ENCODE peak calls at places on chromosome 16, in eight cellular contexts. G is BJ; M is GM23248; Z is fibroblast of pulmonary artery; Q is spleen; S is GM23338; L is effector memory CD4-positive, alpha-beta T cell; T is astrocyte of the cerebellum. R is an unnamed sample.
A peak's percentile ranks its signal among the peaks of the same experiment; 100 is the strongest.

GRCh38 chr16:53056528-53056881 is 1.7 kb downstream of the CHD9 start:
- DNase-seq in Z (peak; percentile 70), S (no peak), M (peak; percentile 80), Q (no peak), T (no peak), G (no peak), L (no peak), R (no peak)

GRCh38 chr16:88464447-88465318 is 11.6 kb downstream of the ZFPM1 start:
- DNase-seq in T (no peak), S (no peak), Q (no peak), G (no peak), Z (peak; percentile 75), M (no peak), L (no peak), R (no peak)

GRCh38 chr16:53745753-53746258 is 41.9 kb downstream of the FTO start:
- DNase-seq in S (peak; percentile 50), M (peak; percentile 84), T (no peak), Z (peak; percentile 22), G (no peak), L (no peak), Q (no peak), R (no peak)

GRCh38 chr16:76360384-76360783 is 83.2 kb downstream of the CNTNAP4 start:
- DNase-seq in S (no peak), Z (no peak), G (no peak), L (no peak), T (no peak), Q (no peak), M (no peak), R (no peak)

GRCh38 chr16:57897053-57897784 is 73.7 kb downstream of the CNGB1 start:
- DNase-seq in Z (no peak), Q (no peak), T (no peak), S (no peak), M (no peak), L (no peak), G (no peak), R (no peak)

GRCh38 chr16:48491517-48491916 is 106.3 kb upstream of the SIAH1 start:
- DNase-seq in M (peak; percentile 17), T (peak; percentile 80), Q (no peak), Z (peak; percentile 74), S (no peak), G (no peak), L (no peak), R (no peak)

GRCh38 chr16:85126731-85127662 is 14.7 kb upstream of the CIBAR2 start:
- DNase-seq in S (peak; percentile 75), Z (peak; percentile 92), G (no peak), T (peak; percentile 86), L (no peak), Q (no peak), M (peak; percentile 85), R (peak; percentile 35)

GRCh38 chr16:21274172-21274726 is 3.8 kb downstream of the CRYM start:
- DNase-seq in T (no peak), S (no peak), M (no peak), L (no peak), Q (no peak), Z (no peak), G (no peak), R (no peak)

GRCh38 chr16:9092282-9092962 is 978 bp downstream of the HAPSTR1 start:
- DNase-seq in T (no peak), Q (peak; percentile 94), G (no peak), M (peak; percentile 62), L (peak; percentile 49), Z (no peak), S (peak; percentile 66), R (no peak)

GRCh38 chr16:87897563-87898505 is 28.5 kb upstream of the SLC7A5 start:
- DNase-seq in T (no peak), L (peak; percentile 49), Z (no peak), G (no peak), Q (no peak), S (no peak), M (no peak), R (no peak)

GRCh38 chr16:9091867-9092281 is 430 bp downstream of the HAPSTR1 start:
- DNase-seq in T (no peak), Q (peak; percentile 94), L (peak; percentile 16), Z (peak; percentile 33), M (peak; percentile 77), G (no peak), S (no peak), R (no peak)

GRCh38 chr16:85391769-85392583 is 221.1 kb upstream of the GSE1 start:
- DNase-seq in Q (peak; percentile 38), L (no peak), T (no peak), G (no peak), S (no peak), Z (no peak), M (peak; percentile 49), R (no peak)

DNA sequence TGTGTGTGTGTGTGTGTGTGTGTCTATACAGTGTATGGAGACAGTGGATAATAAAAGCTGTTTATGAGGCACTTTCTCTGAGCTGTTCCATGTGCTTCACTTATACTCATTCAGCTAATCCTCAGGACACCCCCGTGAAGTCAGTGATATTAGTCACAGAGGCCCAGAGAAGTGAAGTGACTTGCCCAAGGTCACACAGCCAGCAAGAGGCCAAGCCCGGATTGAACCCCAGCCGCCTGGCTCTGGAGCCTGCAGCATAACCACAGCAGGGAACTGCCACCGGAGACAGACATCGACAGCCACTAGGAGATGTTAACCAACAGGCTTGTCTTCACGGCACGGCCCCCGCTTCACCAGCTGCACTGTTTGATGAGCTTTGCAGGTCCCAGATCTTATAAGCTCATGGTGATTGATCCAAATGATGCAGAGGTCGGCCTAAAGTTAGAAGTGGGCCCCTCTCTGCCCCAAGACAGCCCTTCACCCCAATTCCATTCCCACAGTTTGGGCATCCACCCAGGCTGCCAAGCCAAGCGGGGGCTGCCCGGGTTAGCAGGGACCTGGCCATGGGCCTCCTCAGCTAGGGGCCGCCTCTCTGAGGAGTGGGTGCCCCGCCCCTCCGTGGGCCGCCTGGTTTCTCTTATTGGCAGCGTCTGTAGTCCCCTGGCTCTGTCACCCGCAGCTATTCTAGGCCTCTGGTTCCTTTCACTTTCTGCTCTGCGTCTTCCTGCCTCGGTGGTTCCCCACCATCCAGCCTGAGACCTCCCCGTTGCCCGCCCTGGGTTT is 30.9 kb downstream of the SOCS1 start:
- DNase-seq in G (no peak), M (no peak), Z (no peak), L (peak; percentile 58), T (no peak), Q (peak; percentile 95), S (no peak), R (no peak)
- H3K4me3 ChIP-seq in G (no peak overlapping the region), M (no peak overlapping the region), Z (no peak overlapping the region), L (peak overlapping the region; percentile 31), T (no peak overlapping the region), Q (no peak overlapping the region), S (no peak overlapping the region), R (no peak overlapping the region)

DNA sequence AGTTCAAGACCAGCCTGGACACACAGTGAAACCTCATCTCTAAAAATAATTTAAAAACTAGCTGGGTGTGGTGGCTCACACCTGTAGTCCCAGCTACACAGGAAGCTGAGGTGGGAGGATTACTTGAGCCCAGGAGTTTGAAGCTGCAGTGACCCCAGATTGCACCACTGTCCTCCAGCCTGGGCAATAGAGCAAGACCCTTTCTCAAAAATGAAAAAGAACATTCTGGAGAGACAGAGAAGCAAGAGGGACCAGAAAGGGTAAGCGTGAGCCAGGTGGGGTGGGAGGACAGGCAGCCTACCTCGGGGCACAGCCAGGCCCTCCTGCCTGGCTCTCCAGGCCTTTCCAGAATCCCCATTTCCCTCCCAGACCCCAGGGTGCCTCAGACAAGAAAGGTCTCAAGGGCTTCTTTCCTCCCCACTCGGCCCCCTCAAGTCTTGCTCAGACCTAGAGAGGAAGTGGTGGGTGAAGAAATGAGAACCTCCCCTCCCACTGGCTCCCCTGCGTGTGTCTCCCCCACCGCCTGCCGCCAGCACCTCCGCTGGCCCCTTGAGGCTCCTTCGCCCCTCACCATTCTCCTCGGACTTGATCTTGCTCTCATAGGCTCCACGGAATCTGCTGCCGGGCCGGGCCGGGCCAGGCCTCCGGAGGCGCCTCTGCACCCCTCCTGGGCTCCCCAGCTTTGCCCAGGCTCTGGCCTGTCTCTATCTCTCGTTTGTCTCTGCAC is 501 bp downstream of the C16orf54 start:
- DNase-seq in Q (peak; percentile 91), L (peak; percentile 32), T (no peak), S (peak; percentile 35), M (no peak), Z (no peak), G (no peak), R (no peak)
- H3K4me3 ChIP-seq in Q (peak overlapping the region; percentile 71), L (peak overlapping the region; percentile 86), T (no peak overlapping the region), S (no peak overlapping the region), M (no peak overlapping the region), Z (no peak overlapping the region), G (no peak overlapping the region), R (no peak overlapping the region)

DNA sequence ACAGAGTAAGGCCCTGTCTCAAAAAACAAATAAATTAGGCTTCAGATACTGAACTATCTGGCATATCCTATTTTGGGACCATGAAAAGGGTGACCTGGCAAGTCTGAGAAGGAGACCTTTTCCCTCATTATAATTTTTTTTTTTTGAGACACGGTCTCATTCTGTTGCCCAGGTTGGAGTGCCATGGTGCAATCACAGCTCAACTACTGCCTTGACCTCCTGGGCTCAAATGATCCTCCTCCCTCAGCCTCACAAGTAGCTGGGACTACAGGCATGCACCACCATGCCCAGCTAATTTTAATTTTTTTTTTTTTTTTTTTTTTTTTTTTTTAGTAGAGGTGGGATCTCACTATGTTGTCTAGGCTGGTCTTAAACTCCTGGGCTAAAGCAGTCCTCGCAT is 37.3 kb downstream of the PLCG2 start:
- DNase-seq in L (no peak), G (no peak), Z (no peak), M (no peak), S (no peak), T (no peak), Q (no peak), R (no peak)
- H3K4me3 ChIP-seq in L (no peak overlapping the region), G (no peak overlapping the region), Z (no peak overlapping the region), M (no peak overlapping the region), S (no peak overlapping the region), T (no peak overlapping the region), Q (no peak overlapping the region), R (no peak overlapping the region)

GRCh38 chr16:69793521-69793920 is 31.4 kb downstream of the WWP2 start:
- DNase-seq in L (no peak), G (no peak), S (no peak), M (no peak), T (no peak), Z (no peak), Q (no peak), R (no peak)

GRCh38 chr16:69798466-69798865 is 36.3 kb downstream of the WWP2 start:
- DNase-seq in L (no peak), T (no peak), G (no peak), Q (no peak), Z (peak; percentile 21), S (peak; percentile 43), M (peak; percentile 43), R (no peak)

GRCh38 chr16:69799601-69800000 is 37.5 kb downstream of the WWP2 start:
- DNase-seq in M (no peak), G (no peak), Z (no peak), Q (no peak), T (no peak), S (no peak), L (no peak), R (no peak)

DNA sequence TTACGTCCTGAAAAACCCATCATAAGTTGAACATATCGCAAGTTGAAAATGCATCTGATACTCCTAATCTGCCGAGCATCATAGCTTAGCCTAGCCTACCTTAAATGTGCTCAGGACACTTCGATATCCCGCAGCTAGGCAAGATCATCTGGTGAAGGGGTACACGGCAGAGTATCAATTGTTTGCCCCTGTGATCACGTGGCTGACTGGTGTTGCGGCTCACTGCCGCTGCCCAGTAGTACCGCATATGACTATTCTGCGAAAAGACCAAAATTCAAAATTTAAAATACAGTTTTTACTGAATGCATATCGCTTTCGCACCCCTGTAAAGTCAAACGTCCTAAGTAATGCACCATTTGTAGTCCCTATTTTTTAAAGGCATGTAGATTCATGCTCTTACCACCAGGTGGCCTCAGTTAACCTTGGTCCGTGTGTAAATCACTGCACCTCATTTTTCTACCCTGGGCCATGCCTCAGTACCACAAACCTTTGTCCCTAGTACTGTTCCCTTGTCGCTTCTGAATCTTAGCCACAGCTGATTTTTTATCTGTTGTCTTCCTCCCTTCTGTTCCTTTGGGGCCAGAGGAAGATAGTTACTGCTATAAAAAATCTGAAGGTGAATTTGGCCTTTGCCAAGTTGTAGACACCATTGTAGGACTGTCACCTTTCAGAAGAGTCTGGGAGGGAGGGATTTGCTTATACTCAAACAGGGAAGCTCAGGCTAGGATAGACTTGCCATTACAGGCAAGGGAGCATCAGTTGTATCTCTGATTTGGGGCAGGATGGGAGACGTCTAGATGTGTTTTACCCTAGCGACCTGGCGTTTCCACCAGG is 34.4 kb downstream of the WWP2 start:
- DNase-seq in Z (peak; percentile 85), M (peak; percentile 78), S (peak; percentile 88), T (peak; percentile 66), L (no peak), G (no peak), Q (no peak), R (peak; percentile 25)
- H3K4me3 ChIP-seq in Z (no peak overlapping the region), M (no peak overlapping the region), S (peak overlapping the region; percentile 15), T (peak overlapping the region; percentile 9), L (no peak overlapping the region), G (no peak overlapping the region), Q (no peak overlapping the region), R (no peak overlapping the region)

R was measured in AG09309.